ENCODE peak calls at places on chromosomes 2 and 18, in eight cellular contexts. O is heart right ventricle, X is BE2C, Y is T-helper 2 cell, K is HTR-8/SVneo, F is kidney epithelial cell, P is neural progenitor cell, V is pons. C is an unnamed sample.

GRCh38 chr18:57621252-57621607 is 406 bp downstream of the NARS1 start:
- DNase-seq in O (no peak), X (peak; percentile 9), Y (no peak), K (no peak), F (no peak), P (no peak), V (no peak), C (no peak)

GRCh38 chr2:231530099-231531085 is at the start of gene NMUR1:
- DNase-seq in O (peak; percentile 47), X (peak; percentile 51), Y (peak; percentile 88), K (no peak), F (no peak), P (peak; percentile 83), V (no peak), C (no peak)

GRCh38 chr2:239326831-239327535 is 73.8 kb downstream of the HDAC4 start:
- DNase-seq in O (peak; percentile 3), X (no peak), Y (peak; percentile 89), K (no peak), F (peak; percentile 65), P (no peak), V (no peak), C (no peak)

GRCh38 chr2:205629021-205629817 is 53.1 kb upstream of the NRP2 start:
- DNase-seq in O (no peak), X (no peak), Y (no peak), K (no peak), F (no peak), P (no peak), V (no peak), C (no peak)

GRCh38 chr2:174585111-174585510 is 12.5 kb downstream of the WIPF1 start:
- DNase-seq in O (no peak), X (no peak), Y (no peak), K (no peak), F (no peak), P (no peak), V (no peak), C (no peak)

GRCh38 chr2:120825370-120826259 is 89.9 kb downstream of the GLI2 start:
- DNase-seq in O (peak; percentile 45), X (peak; percentile 79), Y (no peak), K (no peak), F (no peak), P (no peak), V (peak; percentile 93), C (peak; percentile 78)

GRCh38 chr2:134365356-134365755 is 111.5 kb downstream of the MGAT5 start:
- DNase-seq in O (no peak), X (no peak), Y (no peak), K (no peak), F (no peak), P (peak; percentile 23), V (no peak), C (no peak)

GRCh38 chr2:47012189-47012588 is 96.6 kb upstream of the MCFD2 start:
- DNase-seq in O (no peak), X (no peak), Y (no peak), K (no peak), F (no peak), P (no peak), V (no peak), C (no peak)

GRCh38 chr2:148990968-148991367 is 47.5 kb upstream of the LYPD6B start:
- DNase-seq in O (no peak), X (peak; percentile 13), Y (no peak), K (no peak), F (no peak), P (no peak), V (no peak), C (no peak)

GRCh38 chr18:69401475-69402218 is 959 bp downstream of the DOK6 start:
- DNase-seq in O (peak; percentile 9), X (no peak), Y (no peak), K (no peak), F (no peak), P (peak; percentile 39), V (no peak), C (no peak)

GRCh38 chr2:54176577-54176976 is 61.2 kb downstream of the ACYP2 start:
- DNase-seq in O (peak; percentile 58), X (peak; percentile 60), Y (no peak), K (peak; percentile 47), F (no peak), P (no peak), V (peak; percentile 65), C (peak; percentile 25)

GRCh38 chr2:150042844-150043503 is 444.5 kb downstream of the RND3 start:
- DNase-seq in O (no peak), X (no peak), Y (no peak), K (no peak), F (no peak), P (no peak), V (no peak), C (no peak)

GRCh38 chr2:23107341-23107941 is 277.5 kb upstream of the KLHL29 start:
- DNase-seq in O (no peak), X (peak; percentile 27), Y (no peak), K (no peak), F (no peak), P (no peak), V (peak; percentile 4), C (no peak)

GRCh38 chr2:120236791-120237190 is 13.6 kb upstream of the TMEM185B start:
- DNase-seq in O (no peak), X (no peak), Y (no peak), K (no peak), F (no peak), P (no peak), V (no peak), C (no peak)

GRCh38 chr2:63500398-63500797 is 87.9 kb downstream of the WDPCP start:
- DNase-seq in O (no peak), X (no peak), Y (no peak), K (no peak), F (no peak), P (no peak), V (no peak), C (no peak)

GRCh38 chr18:8480506-8481328 is 128.5 kb upstream of the RAB12 start:
- DNase-seq in O (peak; percentile 58), X (peak; percentile 37), Y (no peak), K (peak; percentile 56), F (peak; percentile 9), P (peak; percentile 76), V (peak; percentile 69), C (peak; percentile 54)

GRCh38 chr2:1254662-1255372 is 158.4 kb upstream of the TPO start:
- DNase-seq in O (peak; percentile 36), X (no peak), Y (no peak), K (no peak), F (no peak), P (no peak), V (no peak), C (no peak)

GRCh38 chr2:38907743-38908562 is 18.3 kb downstream of the ARHGEF33 start:
- DNase-seq in O (no peak), X (no peak), Y (peak; percentile 81), K (no peak), F (no peak), P (no peak), V (no peak), C (no peak)

GRCh38 chr2:2938481-2938880 is 439.1 kb downstream of the EIPR1 start:
- DNase-seq in O (no peak), X (peak; percentile 79), Y (no peak), K (no peak), F (no peak), P (no peak), V (peak; percentile 23), C (no peak)

GRCh38 chr2:7119504-7119835 is 202.3 kb downstream of the RNF144A start:
- DNase-seq in O (no peak), X (peak; percentile 58), Y (no peak), K (no peak), F (no peak), P (no peak), V (no peak), C (no peak)

GRCh38 chr2:16655457-16655837 is 10.2 kb downstream of the CYRIA start:
- DNase-seq in O (no peak), X (no peak), Y (no peak), K (no peak), F (no peak), P (no peak), V (no peak), C (no peak)

GRCh38 chr2:134074619-134075018 is 179.3 kb upstream of the MGAT5 start:
- DNase-seq in O (no peak), X (no peak), Y (no peak), K (no peak), F (no peak), P (no peak), V (no peak), C (no peak)

GRCh38 chr2:170928036-170928823 is 823 bp upstream of the GORASP2 start:
- DNase-seq in O (no peak), X (no peak), Y (no peak), K (peak; percentile 18), F (no peak), P (peak; percentile 31), V (peak; percentile 29), C (peak; percentile 21)

GRCh38 chr2:106537711-106538275 is 50.6 kb downstream of the CD8B2 start:
- DNase-seq in O (no peak), X (no peak), Y (no peak), K (no peak), F (no peak), P (peak; percentile 66), V (no peak), C (no peak)

GRCh38 chr18:61658431-61658830 is 234.4 kb downstream of the RNF152 start:
- DNase-seq in O (no peak), X (no peak), Y (no peak), K (no peak), F (no peak), P (no peak), V (no peak), C (no peak)

GRCh38 chr2:19711470-19712372 is 190.1 kb downstream of the TTC32 start:
- DNase-seq in O (peak; percentile 64), X (no peak), Y (peak; percentile 6), K (peak; percentile 81), F (peak; percentile 94), P (peak; percentile 74), V (peak; percentile 31), C (peak; percentile 74)

GRCh38 chr2:89842180-89842908 is 1150.9 kb downstream of the RPIA start:
- DNase-seq in O (no peak), X (no peak), Y (no peak), K (no peak), F (no peak), P (no peak), V (no peak), C (no peak)

GRCh38 chr2:25265802-25266201 is 75.9 kb downstream of the DNMT3A start:
- DNase-seq in O (no peak), X (no peak), Y (no peak), K (no peak), F (no peak), P (no peak), V (no peak), C (no peak)

GRCh38 chr2:9282128-9282527 is 75.5 kb downstream of the ASAP2 start:
- DNase-seq in O (no peak), X (no peak), Y (no peak), K (no peak), F (no peak), P (no peak), V (no peak), C (no peak)

GRCh38 chr2:53512071-53512841 is 255.3 kb upstream of the CHAC2 start:
- DNase-seq in O (no peak), X (no peak), Y (no peak), K (no peak), F (no peak), P (no peak), V (no peak), C (peak; percentile 13)